ENCODE peak calls at places on chromosomes 13 and 19, in six cellular contexts. Z, I, O, R, Y and W are unnamed samples.

GRCh38 chr19:39052243-39052746 is 19.9 kb upstream of the FBXO27 start:
- DNase-seq in Y (no peak), R (peak), Z (peak), I (peak), O (peak), W (peak)

GRCh38 chr13:36382030-36382429 is 35.8 kb upstream of the SPART start:
- DNase-seq in I (no peak), O (no peak), Y (no peak), Z (no peak), R (no peak), W (no peak)

GRCh38 chr13:110881811-110882210 is 33.1 kb downstream of the ANKRD10 start:
- DNase-seq in Y (no peak), Z (no peak), O (no peak), I (no peak), R (no peak), W (no peak)

GRCh38 chr13:85093808-85094207 is 705.4 kb downstream of the SLITRK6 start:
- DNase-seq in Z (peak), Y (peak), I (no peak), R (no peak), O (peak), W (peak)

GRCh38 chr19:54297759-54298305 is 15.1 kb downstream of the LILRA5 start:
- DNase-seq in Z (no peak), Y (no peak), O (no peak), R (no peak), I (no peak), W (no peak)

GRCh38 chr13:51501592-51502205 is 48.9 kb upstream of the INTS6 start:
- DNase-seq in I (no peak), Y (no peak), Z (peak), O (peak), R (no peak), W (peak)

GRCh38 chr19:54105796-54106195 is 3.1 kb downstream of the NDUFA3 start:
- DNase-seq in Z (no peak), I (no peak), O (no peak), Y (no peak), R (no peak), W (no peak)

GRCh38 chr13:46953331-46953730 is 56.5 kb upstream of the HTR2A start:
- DNase-seq in I (no peak), O (no peak), R (no peak), Z (no peak), Y (no peak), W (no peak)

GRCh38 chr19:43711751-43712355 is 4.0 kb upstream of the IRGC start:
- DNase-seq in Y (no peak), Z (no peak), O (no peak), R (no peak), I (no peak), W (no peak)

GRCh38 chr13:30329009-30329585 is 21.7 kb upstream of the KATNAL1 start:
- DNase-seq in R (no peak), Y (no peak), O (no peak), Z (no peak), I (no peak), W (peak)

GRCh38 chr19:41531438-41532311 is 44.3 kb upstream of the CEACAM21 start:
- DNase-seq in R (no peak), O (peak), Z (peak), Y (no peak), I (no peak), W (peak)

GRCh38 chr19:1290699-1291651 is 5.3 kb downstream of the EFNA2 start:
- DNase-seq in Y (no peak), O (no peak), Z (no peak), I (no peak), R (no peak), W (no peak)

GRCh38 chr13:98450495-98451167 is 126.3 kb downstream of the STK24 start:
- DNase-seq in O (no peak), Y (no peak), I (no peak), Z (peak), R (peak), W (no peak)

GRCh38 chr19:45340232-45340898 is at the start of gene KLC3:
- DNase-seq in I (no peak), Z (no peak), R (no peak), O (no peak), Y (no peak), W (no peak)

GRCh38 chr13:50275392-50276063 is 260.3 kb downstream of the KCNRG start:
- DNase-seq in Y (no peak), Z (no peak), I (no peak), R (no peak), O (no peak), W (no peak)

GRCh38 chr19:13881231-13881691 is 4.3 kb downstream of the NANOS3 start:
- DNase-seq in Z (peak), O (peak), I (no peak), Y (peak), R (no peak), W (peak)
- H3K4me3 ChIP-seq in Z (no peak), O (no peak), I (no peak), Y (no peak), R (no peak), W (no peak)

GRCh38 chr13:33057019-33057785 is 41.0 kb downstream of the KL start:
- DNase-seq in I (no peak), Y (no peak), R (no peak), O (peak), Z (peak), W (no peak)
- TF ChIP-seq CTCF in I (peak), Y (peak), R (no peak), O (peak), Z (peak), W (peak)

GRCh38 chr19:18432275-18433038 is 5.5 kb downstream of the ISYNA1 start:
- DNase-seq in Z (no peak), O (no peak), R (no peak), I (no peak), Y (no peak), W (no peak)
- H3K4me3 ChIP-seq in Z (no peak), O (no peak), R (peak), I (no peak), Y (peak), W (peak)

DNA sequence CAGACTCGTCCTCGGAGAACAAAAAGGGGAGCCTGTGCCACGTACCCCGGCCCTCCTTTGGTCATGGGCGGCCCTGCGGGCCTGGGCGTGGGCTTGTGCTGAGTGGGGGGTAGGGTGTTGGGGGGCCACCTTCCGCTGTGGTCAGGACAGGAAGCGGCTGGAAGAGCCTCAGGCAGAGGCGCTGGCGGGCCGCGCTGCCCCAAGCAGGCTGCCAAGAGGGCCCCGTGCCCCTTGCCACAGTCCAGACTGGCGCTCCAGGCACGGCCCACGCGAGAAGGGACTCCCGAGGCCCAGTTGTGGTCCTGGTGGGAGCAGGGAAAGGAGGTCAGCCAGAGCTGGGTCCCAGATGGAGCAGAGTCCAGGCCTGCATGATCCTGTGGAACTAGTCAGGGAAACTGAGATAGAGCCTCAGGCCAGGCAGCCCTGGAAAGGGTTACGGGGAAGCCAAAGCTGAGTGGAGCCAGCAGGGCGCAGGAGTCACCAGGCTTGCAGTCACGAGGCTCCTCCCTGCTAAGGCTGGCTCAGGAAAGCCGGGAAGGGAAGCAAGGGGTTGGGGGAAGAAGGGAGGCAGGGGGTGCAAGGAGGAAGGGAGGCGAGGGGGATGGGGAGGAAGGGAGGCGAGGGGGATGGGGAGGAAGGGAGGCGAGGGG is 135.0 kb downstream of the CRYL1 start:
- DNase-seq in Z (no peak), I (no peak), O (no peak), Y (no peak), R (no peak), W (no peak)
- TF ChIP-seq CTCF in Z (no peak), I (no peak), O (no peak), Y (no peak), R (no peak), W (no peak)

DNA sequence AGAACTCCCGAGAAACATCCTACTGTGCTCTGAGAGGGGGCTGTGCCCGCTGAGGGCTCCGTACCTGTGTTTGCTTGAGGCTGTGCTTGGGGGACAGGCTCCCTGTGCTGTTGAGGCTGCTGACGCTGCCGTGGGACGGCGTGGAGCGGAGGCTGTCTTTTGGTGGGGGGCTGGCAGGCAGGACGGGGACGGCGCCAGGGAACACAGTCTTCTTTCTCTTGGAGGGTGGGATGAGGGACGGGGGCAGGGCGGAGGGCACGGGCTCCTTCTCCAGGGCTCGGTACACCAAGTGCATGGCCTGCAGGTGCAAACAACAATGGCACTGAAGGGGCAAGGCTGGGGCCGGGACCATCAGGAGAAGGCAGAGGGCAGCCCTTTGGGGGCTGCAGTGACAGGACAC is 46.8 kb downstream of the EPS15L1 start:
- DNase-seq in R (no peak), Z (no peak), O (no peak), Y (no peak), I (no peak), W (no peak)
- H3K4me3 ChIP-seq in R (no peak), Z (no peak), O (no peak), Y (no peak), I (no peak), W (no peak)